ENCODE peak calls at places on chromosomes 5 and 9, in six cellular contexts. One of them, this sample, is unnamed.

GRCh38 chr5:141841781-141842180 is 36.4 kb downstream of the PCDH1 start:
- DNase-seq in skeletal muscle cell: no peak
- DNase-seq in activated T-helper 1 cell treated with Interleukin-2 at 50 U/mL for 16 hours: no peak
- DNase-seq in sigmoid colon: no peak
- DNase-seq in stimulated activated naive CD4-positive, alpha-beta T cell treated with Interleukin-2 at 50 U/mL for 16 hours: no peak
- DNase-seq in stimulated activated CD4-positive, alpha-beta T cell treated with anti-CD3 and anti-CD28 coated beads, Interleukin-15, amount 100 ng/mL, for 1 hour: no peak
- DNase-seq in this sample: no peak

GRCh38 chr9:101513351-101513750 is 20.3 kb upstream of the RNF20 start:
- DNase-seq in skeletal muscle cell: no peak
- DNase-seq in activated T-helper 1 cell treated with Interleukin-2 at 50 U/mL for 16 hours: no peak
- DNase-seq in sigmoid colon: no peak
- DNase-seq in stimulated activated naive CD4-positive, alpha-beta T cell treated with Interleukin-2 at 50 U/mL for 16 hours: no peak
- DNase-seq in stimulated activated CD4-positive, alpha-beta T cell treated with anti-CD3 and anti-CD28 coated beads, Interleukin-15, amount 100 ng/mL, for 1 hour: no peak
- DNase-seq in this sample: no peak

GRCh38 chr5:137794863-137795262 is 40.7 kb upstream of the HNRNPA0 start:
- DNase-seq in skeletal muscle cell: no peak
- DNase-seq in activated T-helper 1 cell treated with Interleukin-2 at 50 U/mL for 16 hours: no peak
- DNase-seq in sigmoid colon: no peak
- DNase-seq in stimulated activated naive CD4-positive, alpha-beta T cell treated with Interleukin-2 at 50 U/mL for 16 hours: no peak
- DNase-seq in stimulated activated CD4-positive, alpha-beta T cell treated with anti-CD3 and anti-CD28 coated beads, Interleukin-15, amount 100 ng/mL, for 1 hour: no peak
- DNase-seq in this sample: no peak

GRCh38 chr9:28678097-28678496 is 1104.8 kb upstream of the C9orf72 start:
- DNase-seq in skeletal muscle cell: no peak
- DNase-seq in activated T-helper 1 cell treated with Interleukin-2 at 50 U/mL for 16 hours: no peak
- DNase-seq in sigmoid colon: no peak
- DNase-seq in stimulated activated naive CD4-positive, alpha-beta T cell treated with Interleukin-2 at 50 U/mL for 16 hours: no peak
- DNase-seq in stimulated activated CD4-positive, alpha-beta T cell treated with anti-CD3 and anti-CD28 coated beads, Interleukin-15, amount 100 ng/mL, for 1 hour: no peak
- DNase-seq in this sample: no peak

GRCh38 chr5:110738503-110738811 is 350 bp upstream of the SLC25A46 start:
- DNase-seq in skeletal muscle cell: no peak
- DNase-seq in activated T-helper 1 cell treated with Interleukin-2 at 50 U/mL for 16 hours: no peak
- DNase-seq in sigmoid colon: no peak
- DNase-seq in stimulated activated naive CD4-positive, alpha-beta T cell treated with Interleukin-2 at 50 U/mL for 16 hours: peak; percentile 68
- DNase-seq in stimulated activated CD4-positive, alpha-beta T cell treated with anti-CD3 and anti-CD28 coated beads, Interleukin-15, amount 100 ng/mL, for 1 hour: no peak
- DNase-seq in this sample: no peak

GRCh38 chr5:135010502-135011354 is 23.3 kb downstream of the PITX1 start:
- DNase-seq in skeletal muscle cell: no peak
- DNase-seq in activated T-helper 1 cell treated with Interleukin-2 at 50 U/mL for 16 hours: no peak
- DNase-seq in sigmoid colon: no peak
- DNase-seq in stimulated activated naive CD4-positive, alpha-beta T cell treated with Interleukin-2 at 50 U/mL for 16 hours: no peak
- DNase-seq in stimulated activated CD4-positive, alpha-beta T cell treated with anti-CD3 and anti-CD28 coated beads, Interleukin-15, amount 100 ng/mL, for 1 hour: no peak
- DNase-seq in this sample: no peak

GRCh38 chr9:118577121-118577520 is 792.1 kb downstream of the BRINP1 start:
- DNase-seq in skeletal muscle cell: peak; percentile 28
- DNase-seq in activated T-helper 1 cell treated with Interleukin-2 at 50 U/mL for 16 hours: no peak
- DNase-seq in sigmoid colon: no peak
- DNase-seq in stimulated activated naive CD4-positive, alpha-beta T cell treated with Interleukin-2 at 50 U/mL for 16 hours: no peak
- DNase-seq in stimulated activated CD4-positive, alpha-beta T cell treated with anti-CD3 and anti-CD28 coated beads, Interleukin-15, amount 100 ng/mL, for 1 hour: no peak
- DNase-seq in this sample: no peak

GRCh38 chr5:147234825-147235635 is at the start of gene STK32A:
- DNase-seq in skeletal muscle cell: no peak
- DNase-seq in activated T-helper 1 cell treated with Interleukin-2 at 50 U/mL for 16 hours: no peak
- DNase-seq in sigmoid colon: peak; percentile 84
- DNase-seq in stimulated activated naive CD4-positive, alpha-beta T cell treated with Interleukin-2 at 50 U/mL for 16 hours: no peak
- DNase-seq in stimulated activated CD4-positive, alpha-beta T cell treated with anti-CD3 and anti-CD28 coated beads, Interleukin-15, amount 100 ng/mL, for 1 hour: no peak
- DNase-seq in this sample: no peak

GRCh38 chr9:97555164-97555563 is 53.7 kb downstream of the TMOD1 start:
- DNase-seq in skeletal muscle cell: no peak
- DNase-seq in activated T-helper 1 cell treated with Interleukin-2 at 50 U/mL for 16 hours: no peak
- DNase-seq in sigmoid colon: no peak
- DNase-seq in stimulated activated naive CD4-positive, alpha-beta T cell treated with Interleukin-2 at 50 U/mL for 16 hours: no peak
- DNase-seq in stimulated activated CD4-positive, alpha-beta T cell treated with anti-CD3 and anti-CD28 coated beads, Interleukin-15, amount 100 ng/mL, for 1 hour: no peak
- DNase-seq in this sample: no peak

GRCh38 chr9:95004452-95005275 is 278.2 kb downstream of the AOPEP start:
- DNase-seq in skeletal muscle cell: no peak
- DNase-seq in activated T-helper 1 cell treated with Interleukin-2 at 50 U/mL for 16 hours: no peak
- DNase-seq in sigmoid colon: peak; percentile 83
- DNase-seq in stimulated activated naive CD4-positive, alpha-beta T cell treated with Interleukin-2 at 50 U/mL for 16 hours: peak; percentile 26
- DNase-seq in stimulated activated CD4-positive, alpha-beta T cell treated with anti-CD3 and anti-CD28 coated beads, Interleukin-15, amount 100 ng/mL, for 1 hour: no peak
- DNase-seq in this sample: no peak

GRCh38 chr9:131539223-131539923 is 6.0 kb upstream of the PRRT1B start:
- DNase-seq in skeletal muscle cell: no peak
- DNase-seq in activated T-helper 1 cell treated with Interleukin-2 at 50 U/mL for 16 hours: peak; percentile 15
- DNase-seq in sigmoid colon: no peak
- DNase-seq in stimulated activated naive CD4-positive, alpha-beta T cell treated with Interleukin-2 at 50 U/mL for 16 hours: peak; percentile 6
- DNase-seq in stimulated activated CD4-positive, alpha-beta T cell treated with anti-CD3 and anti-CD28 coated beads, Interleukin-15, amount 100 ng/mL, for 1 hour: no peak
- DNase-seq in this sample: no peak

GRCh38 chr9:135320331-135320730 is 159.3 kb upstream of the PPP1R26 start:
- DNase-seq in skeletal muscle cell: no peak
- DNase-seq in activated T-helper 1 cell treated with Interleukin-2 at 50 U/mL for 16 hours: no peak
- DNase-seq in sigmoid colon: no peak
- DNase-seq in stimulated activated naive CD4-positive, alpha-beta T cell treated with Interleukin-2 at 50 U/mL for 16 hours: no peak
- DNase-seq in stimulated activated CD4-positive, alpha-beta T cell treated with anti-CD3 and anti-CD28 coated beads, Interleukin-15, amount 100 ng/mL, for 1 hour: no peak
- DNase-seq in this sample: no peak

GRCh38 chr5:32283539-32284377 is 29.0 kb downstream of the MTMR12 start:
- DNase-seq in skeletal muscle cell: no peak
- DNase-seq in activated T-helper 1 cell treated with Interleukin-2 at 50 U/mL for 16 hours: no peak
- DNase-seq in sigmoid colon: no peak
- DNase-seq in stimulated activated naive CD4-positive, alpha-beta T cell treated with Interleukin-2 at 50 U/mL for 16 hours: peak; percentile 1
- DNase-seq in stimulated activated CD4-positive, alpha-beta T cell treated with anti-CD3 and anti-CD28 coated beads, Interleukin-15, amount 100 ng/mL, for 1 hour: no peak
- DNase-seq in this sample: no peak

GRCh38 chr5:88813244-88813643 is 69.7 kb downstream of the MEF2C start:
- DNase-seq in skeletal muscle cell: no peak
- DNase-seq in activated T-helper 1 cell treated with Interleukin-2 at 50 U/mL for 16 hours: no peak
- DNase-seq in sigmoid colon: no peak
- DNase-seq in stimulated activated naive CD4-positive, alpha-beta T cell treated with Interleukin-2 at 50 U/mL for 16 hours: no peak
- DNase-seq in stimulated activated CD4-positive, alpha-beta T cell treated with anti-CD3 and anti-CD28 coated beads, Interleukin-15, amount 100 ng/mL, for 1 hour: no peak
- DNase-seq in this sample: no peak

GRCh38 chr5:173396311-173396993 is 68.2 kb upstream of the STC2 start:
- DNase-seq in skeletal muscle cell: no peak
- DNase-seq in activated T-helper 1 cell treated with Interleukin-2 at 50 U/mL for 16 hours: no peak
- DNase-seq in sigmoid colon: peak; percentile 54
- DNase-seq in stimulated activated naive CD4-positive, alpha-beta T cell treated with Interleukin-2 at 50 U/mL for 16 hours: no peak
- DNase-seq in stimulated activated CD4-positive, alpha-beta T cell treated with anti-CD3 and anti-CD28 coated beads, Interleukin-15, amount 100 ng/mL, for 1 hour: no peak
- DNase-seq in this sample: no peak

GRCh38 chr9:134949681-134950403 is 32.1 kb upstream of the FCN1 start:
- DNase-seq in skeletal muscle cell: no peak
- DNase-seq in activated T-helper 1 cell treated with Interleukin-2 at 50 U/mL for 16 hours: no peak
- DNase-seq in sigmoid colon: peak; percentile 46
- DNase-seq in stimulated activated naive CD4-positive, alpha-beta T cell treated with Interleukin-2 at 50 U/mL for 16 hours: no peak
- DNase-seq in stimulated activated CD4-positive, alpha-beta T cell treated with anti-CD3 and anti-CD28 coated beads, Interleukin-15, amount 100 ng/mL, for 1 hour: no peak
- DNase-seq in this sample: no peak

GRCh38 chr5:157186309-157187045 is 5.8 kb downstream of the ITK start:
- DNase-seq in skeletal muscle cell: no peak
- DNase-seq in activated T-helper 1 cell treated with Interleukin-2 at 50 U/mL for 16 hours: no peak
- DNase-seq in sigmoid colon: no peak
- DNase-seq in stimulated activated naive CD4-positive, alpha-beta T cell treated with Interleukin-2 at 50 U/mL for 16 hours: no peak
- DNase-seq in stimulated activated CD4-positive, alpha-beta T cell treated with anti-CD3 and anti-CD28 coated beads, Interleukin-15, amount 100 ng/mL, for 1 hour: no peak
- DNase-seq in this sample: no peak

GRCh38 chr5:95930141-95930540 is 31.5 kb downstream of the ELL2 start:
- DNase-seq in skeletal muscle cell: no peak
- DNase-seq in activated T-helper 1 cell treated with Interleukin-2 at 50 U/mL for 16 hours: no peak
- DNase-seq in sigmoid colon: no peak
- DNase-seq in stimulated activated naive CD4-positive, alpha-beta T cell treated with Interleukin-2 at 50 U/mL for 16 hours: no peak
- DNase-seq in stimulated activated CD4-positive, alpha-beta T cell treated with anti-CD3 and anti-CD28 coated beads, Interleukin-15, amount 100 ng/mL, for 1 hour: no peak
- DNase-seq in this sample: no peak

GRCh38 chr5:132083065-132083678 is 9.6 kb downstream of the CSF2 start:
- DNase-seq in skeletal muscle cell: no peak
- DNase-seq in activated T-helper 1 cell treated with Interleukin-2 at 50 U/mL for 16 hours: no peak
- DNase-seq in sigmoid colon: peak; percentile 25
- DNase-seq in stimulated activated naive CD4-positive, alpha-beta T cell treated with Interleukin-2 at 50 U/mL for 16 hours: no peak
- DNase-seq in stimulated activated CD4-positive, alpha-beta T cell treated with anti-CD3 and anti-CD28 coated beads, Interleukin-15, amount 100 ng/mL, for 1 hour: no peak
- DNase-seq in this sample: no peak

GRCh38 chr9:79213417-79214125 is 358.2 kb upstream of the TLE4 start:
- DNase-seq in skeletal muscle cell: no peak
- DNase-seq in activated T-helper 1 cell treated with Interleukin-2 at 50 U/mL for 16 hours: no peak
- DNase-seq in sigmoid colon: no peak
- DNase-seq in stimulated activated naive CD4-positive, alpha-beta T cell treated with Interleukin-2 at 50 U/mL for 16 hours: no peak
- DNase-seq in stimulated activated CD4-positive, alpha-beta T cell treated with anti-CD3 and anti-CD28 coated beads, Interleukin-15, amount 100 ng/mL, for 1 hour: no peak
- DNase-seq in this sample: no peak

GRCh38 chr9:132588098-132588497 is 5.7 kb downstream of the BARHL1 start:
- DNase-seq in skeletal muscle cell: no peak
- DNase-seq in activated T-helper 1 cell treated with Interleukin-2 at 50 U/mL for 16 hours: no peak
- DNase-seq in sigmoid colon: no peak
- DNase-seq in stimulated activated naive CD4-positive, alpha-beta T cell treated with Interleukin-2 at 50 U/mL for 16 hours: no peak
- DNase-seq in stimulated activated CD4-positive, alpha-beta T cell treated with anti-CD3 and anti-CD28 coated beads, Interleukin-15, amount 100 ng/mL, for 1 hour: no peak
- DNase-seq in this sample: no peak

GRCh38 chr9:23321049-23321448 is 505.0 kb downstream of the ELAVL2 start:
- DNase-seq in skeletal muscle cell: peak; percentile 23
- DNase-seq in activated T-helper 1 cell treated with Interleukin-2 at 50 U/mL for 16 hours: no peak
- DNase-seq in sigmoid colon: no peak
- DNase-seq in stimulated activated naive CD4-positive, alpha-beta T cell treated with Interleukin-2 at 50 U/mL for 16 hours: no peak
- DNase-seq in stimulated activated CD4-positive, alpha-beta T cell treated with anti-CD3 and anti-CD28 coated beads, Interleukin-15, amount 100 ng/mL, for 1 hour: no peak
- DNase-seq in this sample: no peak

GRCh38 chr9:135928731-135929655 is 21.6 kb upstream of the CAMSAP1 start:
- DNase-seq in skeletal muscle cell: no peak
- DNase-seq in activated T-helper 1 cell treated with Interleukin-2 at 50 U/mL for 16 hours: no peak
- DNase-seq in sigmoid colon: no peak
- DNase-seq in stimulated activated naive CD4-positive, alpha-beta T cell treated with Interleukin-2 at 50 U/mL for 16 hours: no peak
- DNase-seq in stimulated activated CD4-positive, alpha-beta T cell treated with anti-CD3 and anti-CD28 coated beads, Interleukin-15, amount 100 ng/mL, for 1 hour: no peak
- DNase-seq in this sample: no peak

GRCh38 chr9:23441275-23441674 is 384.8 kb downstream of the ELAVL2 start:
- DNase-seq in skeletal muscle cell: no peak
- DNase-seq in activated T-helper 1 cell treated with Interleukin-2 at 50 U/mL for 16 hours: no peak
- DNase-seq in sigmoid colon: no peak
- DNase-seq in stimulated activated naive CD4-positive, alpha-beta T cell treated with Interleukin-2 at 50 U/mL for 16 hours: no peak
- DNase-seq in stimulated activated CD4-positive, alpha-beta T cell treated with anti-CD3 and anti-CD28 coated beads, Interleukin-15, amount 100 ng/mL, for 1 hour: no peak
- DNase-seq in this sample: no peak

This sample was measured in GDM1.